ENCODE peak calls at places on chromosomes 12 and 14, in seven cellular contexts. S is uterus, F is ovary, L is stomach, B is upper lobe of left lung, A is heart left ventricle, Q is HCT116. H is an unnamed sample. For H3K36me3, the result is how much of the 10 kb centered on the place peaks cover.

GRCh38 chr12:79260923-79261322 is 396.3 kb downstream of the SYT1 start:
- DNase-seq in S (no peak), F (no peak), L (no peak), B (no peak), A (no peak), Q (no peak), H (no peak)

GRCh38 chr12:113359133-113359938 is 949 bp downstream of the PLBD2 start:
- DNase-seq in S (peak), F (peak), L (no peak), B (no peak), A (peak), Q (no peak), H (no peak)

GRCh38 chr12:101299346-101299745 is 19.4 kb downstream of the UTP20 start:
- DNase-seq in S (no peak), F (no peak), L (no peak), B (no peak), A (no peak), Q (no peak), H (no peak)

GRCh38 chr12:91432079-91432478 is 249.5 kb upstream of the DCN start:
- DNase-seq in S (no peak), F (no peak), L (no peak), B (no peak), A (no peak), Q (no peak), H (no peak)

GRCh38 chr14:67457782-67458181 is 30.7 kb downstream of the TMEM229B start:
- DNase-seq in S (no peak), F (no peak), L (peak), B (no peak), A (no peak), Q (no peak), H (peak)

GRCh38 chr14:68814376-68815287 is 21.8 kb upstream of the ZFP36L1 start:
- DNase-seq in S (no peak), F (peak), L (no peak), B (no peak), A (no peak), Q (no peak), H (no peak)

GRCh38 chr12:118055144-118055557 is 5.8 kb downstream of the WSB2 start:
- DNase-seq in S (no peak), F (no peak), L (peak), B (no peak), A (no peak), Q (no peak), H (no peak)

GRCh38 chr12:22525426-22525825 is 18.9 kb downstream of the C2CD5 start:
- DNase-seq in S (no peak), F (no peak), L (no peak), B (no peak), A (no peak), Q (no peak), H (no peak)

GRCh38 chr12:14416658-14417057 is 51.2 kb downstream of the ATF7IP start:
- DNase-seq in S (no peak), F (no peak), L (no peak), B (no peak), A (no peak), Q (no peak), H (no peak)

GRCh38 chr14:22071001-22071400 is 397.4 kb upstream of the OR4E1 start:
- DNase-seq in S (no peak), F (no peak), L (no peak), B (no peak), A (peak), Q (no peak), H (no peak)

DNA sequence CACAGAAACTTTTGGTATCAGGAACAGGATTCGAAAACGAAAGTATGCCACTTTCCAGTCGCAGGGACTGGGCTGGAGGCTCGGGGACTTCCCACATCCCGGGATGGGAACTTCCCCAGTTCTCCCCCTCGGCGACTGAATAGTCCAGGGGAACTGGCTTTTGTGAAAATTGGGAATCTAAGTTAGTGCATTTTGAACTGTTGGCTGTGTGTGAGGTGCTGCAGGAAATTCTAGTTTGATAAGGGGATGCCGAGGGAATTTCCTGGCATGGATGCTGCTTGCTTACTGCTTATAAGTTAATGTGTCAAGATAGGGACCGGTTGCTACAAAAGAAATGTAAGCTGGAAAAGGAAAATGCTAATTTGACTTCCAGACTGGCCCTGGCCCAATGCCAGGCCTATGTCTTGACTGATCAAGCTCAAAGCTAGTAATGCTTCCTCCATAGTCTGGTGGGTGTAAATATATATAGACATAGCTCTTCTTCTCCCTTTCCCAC is 73.4 kb upstream of the EIF5 start:
- DNase-seq in S (peak), F (peak), L (peak), B (no peak), A (peak), Q (no peak), H (no peak)
- TF ChIP-seq POLR2A in S (no peak), F (no peak), L (no peak), B (no peak), A (no peak), Q (no peak), H (no peak)

DNA sequence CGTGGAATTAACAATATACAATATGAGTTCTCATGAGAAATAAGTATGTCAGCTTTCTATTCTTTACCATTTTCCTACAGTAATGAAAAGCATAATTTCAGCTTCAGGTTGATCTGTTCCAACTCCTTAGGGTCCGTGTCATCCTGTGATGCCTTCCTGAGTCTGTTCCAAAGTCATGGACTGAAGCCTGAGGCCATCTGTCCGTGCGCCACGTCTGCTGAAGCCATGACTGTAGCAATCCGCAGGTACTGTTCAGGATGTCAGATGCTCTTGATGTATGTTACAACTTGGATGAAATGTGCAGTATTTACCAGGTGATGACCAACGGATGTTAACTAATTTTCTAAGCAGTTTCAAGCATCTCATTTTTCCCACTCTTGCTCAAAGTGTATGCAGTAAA is 67.0 kb upstream of the ATF1 start:
- DNase-seq in S (no peak), F (no peak), L (no peak), B (no peak), A (no peak), Q (no peak), H (no peak)
- H3K36me3 ChIP-seq in S (under half), F (under half), L (half or more), B (half or more), A (half or more), Q (under half), H (under half)

GRCh38 chr14:63853831-63854293 is 1.1 kb downstream of the SYNE2 start:
- DNase-seq in S (peak), F (peak), L (peak), B (no peak), A (peak), Q (no peak), H (peak)
- TF ChIP-seq POLR2A in S (no peak), F (no peak), L (no peak), B (no peak), A (no peak), Q (no peak), H (no peak)

GRCh38 chr14:64184103-64184729 is 110.0 kb downstream of the ESR2 start:
- DNase-seq in S (no peak), F (no peak), L (peak), B (peak), A (no peak), Q (no peak), H (no peak)
- H3K36me3 ChIP-seq in S (under half), F (under half), L (half or more), B (under half), A (half or more), Q (under half), H (under half)

GRCh38 chr12:6761849-6762248 is 4.3 kb upstream of the PTMS start:
- DNase-seq in S (no peak), F (no peak), L (no peak), B (no peak), A (no peak), Q (no peak), H (no peak)

GRCh38 chr12:6765048-6765633 is 1.0 kb upstream of the PTMS start:
- DNase-seq in S (no peak), F (no peak), L (no peak), B (no peak), A (no peak), Q (no peak), H (no peak)

GRCh38 chr12:6763380-6763779 is 2.8 kb upstream of the PTMS start:
- DNase-seq in S (no peak), F (no peak), L (no peak), B (no peak), A (no peak), Q (no peak), H (no peak)

GRCh38 chr12:6765634-6766581 is at the start of gene PTMS:
- DNase-seq in S (peak), F (peak), L (peak), B (peak), A (peak), Q (peak), H (peak)

DNA sequence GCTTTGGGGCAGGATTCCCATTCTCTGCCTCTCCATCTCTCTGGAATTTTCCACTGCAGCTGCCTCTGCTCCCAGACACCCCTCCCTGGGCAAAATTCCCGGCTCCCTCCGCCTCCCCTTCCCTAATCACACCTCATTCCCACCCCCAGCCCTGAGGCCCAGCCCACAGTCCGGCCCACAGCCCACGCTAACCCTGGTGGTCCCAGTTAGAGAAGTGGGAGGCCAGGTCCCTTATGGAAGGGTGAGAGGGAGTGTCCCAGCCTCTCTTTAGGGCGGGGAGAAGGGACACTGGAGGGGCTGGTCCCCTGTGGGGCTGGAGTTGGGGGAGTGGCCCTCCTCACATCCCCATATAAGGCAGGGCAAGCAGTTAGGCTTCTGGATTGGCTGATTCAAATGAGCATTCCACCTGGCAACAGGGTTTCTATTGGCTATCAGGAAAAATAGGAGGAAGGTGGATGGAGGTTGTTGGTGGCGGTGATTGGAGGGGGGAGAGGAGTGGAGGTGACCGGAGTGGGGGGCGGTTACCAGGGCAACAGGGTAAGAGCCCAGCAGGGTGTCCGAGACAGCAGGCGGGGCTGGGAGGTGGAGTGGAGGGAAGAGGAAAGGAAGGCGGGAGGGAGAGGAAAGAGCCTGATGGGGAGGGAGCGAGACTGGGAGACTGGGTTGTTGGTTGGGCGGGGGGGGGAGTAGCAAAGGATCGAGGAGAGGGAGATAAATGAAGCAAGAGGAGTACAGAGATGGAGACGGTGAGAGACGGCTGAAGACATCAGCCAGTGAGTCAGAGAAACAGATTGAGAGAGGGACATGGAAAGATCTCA is 1.9 kb upstream of the PTMS start:
- DNase-seq in S (peak), F (peak), L (peak), B (peak), A (peak), Q (peak), H (peak)
- TF ChIP-seq POLR2A in S (peak), F (no peak), L (no peak), B (peak), A (no peak), Q (peak), H (peak)

DNA sequence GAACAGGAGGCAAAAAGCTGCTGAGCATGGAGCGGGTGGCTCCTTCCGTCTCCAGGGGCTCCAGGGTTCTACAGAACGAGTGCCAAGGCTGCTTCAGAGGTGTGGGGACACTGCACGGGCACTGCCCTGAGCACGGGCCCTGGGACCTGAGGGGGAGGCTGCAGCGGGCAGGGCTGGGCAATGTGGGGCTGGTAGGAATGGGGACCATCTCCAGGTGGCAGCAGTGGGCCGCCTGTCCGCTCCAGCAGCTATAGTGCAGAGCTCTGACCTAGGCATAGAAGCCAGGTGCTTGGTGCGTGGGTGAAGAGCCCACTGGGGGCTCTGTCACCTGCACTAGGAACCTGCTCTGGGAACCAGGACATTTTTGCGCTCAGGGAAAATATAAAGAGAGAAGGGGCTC is 22.3 kb downstream of the HDAC7 start:
- DNase-seq in S (no peak), F (no peak), L (peak), B (no peak), A (no peak), Q (no peak), H (no peak)
- H3K36me3 ChIP-seq in S (under half), F (under half), L (half or more), B (half or more), A (half or more), Q (under half), H (under half)